ENCODE peak calls at places on chromosomes 6 and 20, in seven cellular contexts. T is endothelial cell, A is Calu3, B is suprapubic skin, Z is thoracic aorta, R is AG10803, V is AG09309. I is an unnamed sample.

GRCh38 chr6:109770047-109770446 is 79.0 kb downstream of the FIG4 start:
- DNase-seq in T (no peak), A (no peak), B (no peak), Z (no peak), R (no peak), V (no peak), I (no peak)

GRCh38 chr20:51062065-51062464 is 39.2 kb upstream of the KCNG1 start:
- DNase-seq in T (no peak), A (no peak), B (no peak), Z (no peak), R (no peak), V (no peak), I (no peak)

GRCh38 chr20:57612436-57612835 is 7.8 kb downstream of the ZBP1 start:
- DNase-seq in T (no peak), A (no peak), B (peak; percentile 9), Z (no peak), R (no peak), V (no peak), I (no peak)

GRCh38 chr6:21601932-21602390 is 8.4 kb downstream of the SOX4 start:
- DNase-seq in T (no peak), A (no peak), B (no peak), Z (no peak), R (no peak), V (no peak), I (no peak)

GRCh38 chr6:30690403-30691207 is at the start of gene NRM:
- DNase-seq in T (peak; percentile 92), A (peak; percentile 93), B (peak; percentile 92), Z (peak; percentile 80), R (peak; percentile 87), V (no peak), I (peak; percentile 94)

GRCh38 chr6:129500958-129501381 is 209.0 kb downstream of the ARHGAP18 start:
- DNase-seq in T (no peak), A (no peak), B (no peak), Z (no peak), R (no peak), V (no peak), I (peak; percentile 57)

GRCh38 chr20:12997128-12997655 is 11.6 kb upstream of the SPTLC3 start:
- DNase-seq in T (no peak), A (no peak), B (no peak), Z (no peak), R (no peak), V (no peak), I (no peak)

GRCh38 chr20:45934046-45934586 is 367 bp upstream of the PCIF1 start:
- DNase-seq in T (no peak), A (peak; percentile 58), B (no peak), Z (no peak), R (no peak), V (no peak), I (no peak)

GRCh38 chr6:41085182-41085581 is 12.4 kb downstream of the NFYA start:
- DNase-seq in T (no peak), A (no peak), B (no peak), Z (no peak), R (no peak), V (no peak), I (no peak)

GRCh38 chr20:48930035-48930434 is 8.5 kb downstream of the ARFGEF2 start:
- DNase-seq in T (no peak), A (no peak), B (no peak), Z (no peak), R (no peak), V (no peak), I (no peak)

GRCh38 chr6:116444092-116444491 is 17.1 kb upstream of the CALHM6 start:
- DNase-seq in T (no peak), A (peak; percentile 22), B (no peak), Z (no peak), R (peak; percentile 54), V (no peak), I (peak; percentile 53)

GRCh38 chr6:56864171-56864616 is 90.7 kb upstream of the BEND6 start:
- DNase-seq in T (no peak), A (no peak), B (no peak), Z (no peak), R (no peak), V (no peak), I (peak; percentile 34)

GRCh38 chr6:3748208-3748701 is 3.3 kb downstream of the PXDC1 start:
- DNase-seq in T (peak; percentile 81), A (peak; percentile 70), B (peak; percentile 92), Z (peak; percentile 69), R (peak; percentile 91), V (peak; percentile 60), I (peak; percentile 82)

GRCh38 chr6:145960918-145961604 is 3.1 kb downstream of the SHPRH start:
- DNase-seq in T (no peak), A (no peak), B (no peak), Z (no peak), R (peak; percentile 78), V (peak; percentile 24), I (no peak)

GRCh38 chr6:73796881-73797280 is 100.9 kb downstream of the CD109 start:
- DNase-seq in T (no peak), A (no peak), B (no peak), Z (no peak), R (no peak), V (no peak), I (no peak)

GRCh38 chr6:73800997-73801396 is 105.0 kb downstream of the CD109 start:
- DNase-seq in T (no peak), A (no peak), B (no peak), Z (no peak), R (peak; percentile 9), V (no peak), I (no peak)

GRCh38 chr6:73801652-73802268 is 105.8 kb downstream of the CD109 start:
- DNase-seq in T (no peak), A (no peak), B (no peak), Z (no peak), R (peak; percentile 31), V (no peak), I (no peak)

GRCh38 chr6:73797861-73798260 is 101.9 kb downstream of the CD109 start:
- DNase-seq in T (no peak), A (no peak), B (no peak), Z (no peak), R (no peak), V (no peak), I (no peak)

DNA sequence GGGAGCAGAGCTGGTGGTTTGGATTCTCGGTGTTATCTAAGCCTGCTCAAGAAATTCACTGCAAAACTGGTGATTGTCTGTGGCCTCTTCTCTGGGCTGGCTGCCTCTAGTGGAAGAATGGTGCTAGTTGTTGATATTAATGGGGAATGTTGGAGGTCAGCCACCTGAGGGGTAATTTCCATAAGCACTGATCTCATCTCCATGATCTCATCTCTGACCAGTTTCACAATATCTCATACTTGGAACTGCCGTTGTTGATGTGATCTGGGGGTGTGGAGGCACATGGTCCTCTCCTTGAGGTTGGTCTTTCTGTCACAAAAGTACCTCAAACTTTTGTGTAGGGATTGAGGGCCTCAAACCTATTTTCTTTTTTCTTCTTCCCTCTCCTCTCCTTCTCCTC is 102.6 kb downstream of the CD109 start:
- DNase-seq in T (no peak), A (no peak), B (peak; percentile 70), Z (no peak), R (peak; percentile 95), V (peak; percentile 85), I (peak; percentile 86)
- TF ChIP-seq CTCF in T (no peak), A (no peak), B (peak; percentile 24), Z (no peak), R (peak; percentile 71), V (peak; percentile 58), I (peak; percentile 47)

DNA sequence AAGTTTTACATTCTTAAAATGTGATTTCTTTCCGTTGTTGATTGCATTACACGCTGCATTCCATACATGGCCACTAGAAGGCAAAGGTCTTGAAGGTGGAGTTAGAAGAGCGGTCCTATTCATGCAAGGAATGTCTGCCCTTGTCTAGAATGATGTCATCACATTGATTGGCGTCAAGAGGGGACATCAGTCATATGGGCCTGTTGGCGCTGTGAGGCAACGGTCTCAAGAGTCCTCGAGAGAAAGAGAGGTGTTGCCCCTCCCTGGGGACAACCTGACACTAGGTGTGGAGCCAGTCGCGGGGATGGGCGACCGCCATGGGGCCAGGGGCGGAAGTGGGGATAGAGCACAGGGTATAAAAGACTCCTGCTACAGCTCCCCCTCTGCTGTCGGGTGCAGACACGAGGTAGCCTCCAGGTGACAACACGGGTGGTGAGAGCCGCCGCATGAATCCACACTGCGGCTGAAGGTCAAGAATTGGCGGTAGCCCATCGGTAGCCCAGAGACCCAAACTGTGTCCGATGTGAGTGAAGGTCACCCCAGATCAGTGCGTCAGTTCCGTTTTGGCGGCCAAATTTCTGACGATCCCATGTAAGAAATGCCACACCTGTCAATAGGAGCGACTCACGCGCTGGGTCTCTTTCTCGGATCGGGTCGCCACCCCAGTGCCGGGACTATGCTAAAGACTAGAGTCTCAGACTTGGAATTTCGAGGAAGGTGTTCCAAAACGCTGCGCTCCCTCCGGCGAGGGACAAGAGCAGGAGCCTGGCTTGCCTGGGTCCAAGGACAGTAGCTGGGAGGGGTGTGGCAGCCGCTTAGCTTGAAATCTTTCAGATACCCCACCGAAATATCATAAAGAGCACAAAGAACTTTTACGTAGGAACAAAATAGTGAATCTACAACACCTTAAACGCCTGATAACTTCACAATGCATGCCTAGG is 93.2 kb upstream of the ZNF184 start:
- DNase-seq in T (no peak), A (no peak), B (no peak), Z (no peak), R (no peak), V (no peak), I (no peak)
- TF ChIP-seq CTCF in T (peak; percentile 33), A (no peak), B (no peak), Z (no peak), R (no peak), V (no peak), I (no peak)

DNA sequence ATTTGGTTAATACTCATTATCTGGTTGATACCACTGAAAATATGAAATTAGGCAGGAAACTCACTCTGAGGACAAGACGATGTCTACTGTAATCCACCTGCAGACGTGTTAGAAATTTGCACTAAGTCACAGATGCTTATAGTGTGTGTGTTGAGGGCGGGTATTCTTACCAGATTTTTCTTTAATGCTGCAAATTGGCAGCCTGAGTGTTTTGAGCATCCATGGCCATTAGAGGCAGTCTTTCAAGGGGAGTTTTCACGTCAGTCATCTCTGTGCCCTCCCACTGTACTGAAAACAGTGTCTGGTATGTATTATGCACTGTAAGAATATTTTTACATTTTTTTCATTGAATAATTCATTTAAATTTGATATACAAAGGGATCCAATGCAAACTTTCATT is 266.5 kb upstream of the QKI start:
- DNase-seq in T (no peak), A (no peak), B (no peak), Z (no peak), R (no peak), V (no peak), I (no peak)
- TF ChIP-seq CTCF in T (no peak), A (no peak), B (no peak), Z (no peak), R (no peak), V (no peak), I (no peak)

DNA sequence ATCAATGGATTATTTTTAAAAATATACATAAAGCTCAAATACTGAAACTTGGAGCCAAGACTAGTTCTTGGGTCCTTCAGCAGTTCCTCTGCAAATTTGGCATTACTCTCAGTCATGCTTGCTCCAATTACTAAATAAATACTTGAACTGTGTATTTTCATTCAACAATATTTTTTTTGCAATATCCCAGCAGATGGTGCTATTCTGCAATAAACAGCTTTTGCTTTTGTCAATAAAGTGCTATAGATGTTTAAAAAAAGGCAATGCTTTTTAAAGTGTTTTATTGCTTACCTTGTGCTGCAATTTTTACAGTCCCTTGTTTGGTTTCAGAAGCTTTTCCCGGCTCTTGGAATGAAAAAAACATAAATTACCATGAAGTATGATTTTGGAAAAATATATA is 243.4 kb downstream of the TRDN start:
- DNase-seq in T (no peak), A (no peak), B (no peak), Z (no peak), R (no peak), V (no peak), I (peak; percentile 47)
- TF ChIP-seq CTCF in T (peak; percentile 22), A (peak; percentile 16), B (no peak), Z (no peak), R (peak; percentile 19), V (no peak), I (peak; percentile 42)

GRCh38 chr6:169503556-169503955 is 198.3 kb downstream of the WDR27 start:
- DNase-seq in T (no peak), A (no peak), B (no peak), Z (no peak), R (peak; percentile 81), V (no peak), I (no peak)
- TF ChIP-seq CTCF in T (no peak), A (no peak), B (no peak), Z (no peak), R (no peak), V (no peak), I (no peak)